ENCODE peak calls at places on chromosomes 2 and 18, in six cellular contexts. One of them, this sample, is unnamed.

GRCh38 chr2:221153226-221153625 is 418.9 kb downstream of the EPHA4 start:
- DNase-seq in uterus: no peak
- DNase-seq in mesenchymal stem cell: no peak
- DNase-seq in kidney: no peak
- DNase-seq in HepG2: no peak
- DNase-seq in left lung: no peak
- DNase-seq in this sample: no peak

GRCh38 chr2:39730685-39731302 is 48.3 kb downstream of the THUMPD2 start:
- DNase-seq in uterus: no peak
- DNase-seq in mesenchymal stem cell: peak; percentile 46
- DNase-seq in kidney: no peak
- DNase-seq in HepG2: peak; percentile 60
- DNase-seq in left lung: no peak
- DNase-seq in this sample: no peak

GRCh38 chr2:187689372-187689771 is 135.1 kb upstream of the TFPI start:
- DNase-seq in uterus: no peak
- DNase-seq in mesenchymal stem cell: peak; percentile 41
- DNase-seq in kidney: no peak
- DNase-seq in HepG2: no peak
- DNase-seq in left lung: no peak
- DNase-seq in this sample: no peak

GRCh38 chr18:49725809-49726514 is 87.4 kb downstream of the ACAA2 start:
- DNase-seq in uterus: peak; percentile 69
- DNase-seq in mesenchymal stem cell: peak; percentile 100
- DNase-seq in kidney: no peak
- DNase-seq in HepG2: peak; percentile 13
- DNase-seq in left lung: no peak
- DNase-seq in this sample: no peak

GRCh38 chr2:98771771-98772521 is 41.0 kb upstream of the MGAT4A start:
- DNase-seq in uterus: no peak
- DNase-seq in mesenchymal stem cell: no peak
- DNase-seq in kidney: no peak
- DNase-seq in HepG2: no peak
- DNase-seq in left lung: no peak
- DNase-seq in this sample: peak; percentile 88

GRCh38 chr2:7286120-7286519 is 368.9 kb downstream of the RNF144A start:
- DNase-seq in uterus: no peak
- DNase-seq in mesenchymal stem cell: no peak
- DNase-seq in kidney: no peak
- DNase-seq in HepG2: no peak
- DNase-seq in left lung: no peak
- DNase-seq in this sample: no peak

GRCh38 chr2:86566158-86566827 is 3.0 kb upstream of the CHMP3 start:
- DNase-seq in uterus: no peak
- DNase-seq in mesenchymal stem cell: no peak
- DNase-seq in kidney: no peak
- DNase-seq in HepG2: no peak
- DNase-seq in left lung: no peak
- DNase-seq in this sample: no peak

GRCh38 chr2:152198499-152198898 is 22.9 kb upstream of the STAM2 start:
- DNase-seq in uterus: no peak
- DNase-seq in mesenchymal stem cell: no peak
- DNase-seq in kidney: no peak
- DNase-seq in HepG2: peak; percentile 56
- DNase-seq in left lung: no peak
- DNase-seq in this sample: no peak

GRCh38 chr18:22827216-22827615 is 105.9 kb upstream of the RBBP8 start:
- DNase-seq in uterus: no peak
- DNase-seq in mesenchymal stem cell: peak; percentile 17
- DNase-seq in kidney: no peak
- DNase-seq in HepG2: no peak
- DNase-seq in left lung: no peak
- DNase-seq in this sample: no peak

GRCh38 chr2:22907330-22907729 is 477.6 kb upstream of the KLHL29 start:
- DNase-seq in uterus: no peak
- DNase-seq in mesenchymal stem cell: no peak
- DNase-seq in kidney: no peak
- DNase-seq in HepG2: no peak
- DNase-seq in left lung: no peak
- DNase-seq in this sample: no peak

GRCh38 chr18:79614211-79615028 is 65.2 kb upstream of the CTDP1 start:
- DNase-seq in uterus: peak; percentile 7
- DNase-seq in mesenchymal stem cell: no peak
- DNase-seq in kidney: peak; percentile 60
- DNase-seq in HepG2: no peak
- DNase-seq in left lung: peak; percentile 61
- DNase-seq in this sample: no peak

GRCh38 chr2:54388093-54388492 is 68.0 kb upstream of the SPTBN1 start:
- DNase-seq in uterus: no peak
- DNase-seq in mesenchymal stem cell: no peak
- DNase-seq in kidney: no peak
- DNase-seq in HepG2: no peak
- DNase-seq in left lung: no peak
- DNase-seq in this sample: no peak

GRCh38 chr2:241903121-241904010 is 33.8 kb downstream of the RTP5 start:
- DNase-seq in uterus: no peak
- DNase-seq in mesenchymal stem cell: no peak
- DNase-seq in kidney: peak; percentile 68
- DNase-seq in HepG2: no peak
- DNase-seq in left lung: peak; percentile 74
- DNase-seq in this sample: no peak

GRCh38 chr2:186477782-186478181 is 8.3 kb upstream of the ZC3H15 start:
- DNase-seq in uterus: no peak
- DNase-seq in mesenchymal stem cell: no peak
- DNase-seq in kidney: no peak
- DNase-seq in HepG2: no peak
- DNase-seq in left lung: no peak
- DNase-seq in this sample: no peak

GRCh38 chr2:199405241-199405640 is 52.5 kb downstream of the SATB2 start:
- DNase-seq in uterus: no peak
- DNase-seq in mesenchymal stem cell: peak; percentile 16
- DNase-seq in kidney: no peak
- DNase-seq in HepG2: peak; percentile 29
- DNase-seq in left lung: no peak
- DNase-seq in this sample: no peak

GRCh38 chr18:8765692-8766463 is 60.5 kb downstream of the MTCL1 start:
- DNase-seq in uterus: no peak
- DNase-seq in mesenchymal stem cell: peak; percentile 88
- DNase-seq in kidney: no peak
- DNase-seq in HepG2: no peak
- DNase-seq in left lung: peak; percentile 27
- DNase-seq in this sample: no peak

GRCh38 chr18:9714832-9715343 is 6.8 kb downstream of the RAB31 start:
- DNase-seq in uterus: no peak
- DNase-seq in mesenchymal stem cell: no peak
- DNase-seq in kidney: no peak
- DNase-seq in HepG2: no peak
- DNase-seq in left lung: no peak
- DNase-seq in this sample: no peak

GRCh38 chr2:45978302-45978859 is 318.8 kb upstream of the EPAS1 start:
- DNase-seq in uterus: no peak
- DNase-seq in mesenchymal stem cell: no peak
- DNase-seq in kidney: no peak
- DNase-seq in HepG2: no peak
- DNase-seq in left lung: no peak
- DNase-seq in this sample: no peak

GRCh38 chr2:44087714-44088092 is 81.0 kb upstream of the PPM1B start:
- DNase-seq in uterus: no peak
- DNase-seq in mesenchymal stem cell: peak; percentile 21
- DNase-seq in kidney: no peak
- DNase-seq in HepG2: peak; percentile 22
- DNase-seq in left lung: no peak
- DNase-seq in this sample: no peak

GRCh38 chr2:102708847-102709559 is 52.8 kb upstream of the TMEM182 start:
- DNase-seq in uterus: no peak
- DNase-seq in mesenchymal stem cell: peak; percentile 24
- DNase-seq in kidney: no peak
- DNase-seq in HepG2: peak; percentile 80
- DNase-seq in left lung: no peak
- DNase-seq in this sample: no peak

GRCh38 chr18:57366528-57367081 is 14.2 kb downstream of the ST8SIA3 start:
- DNase-seq in uterus: no peak
- DNase-seq in mesenchymal stem cell: no peak
- DNase-seq in kidney: no peak
- DNase-seq in HepG2: no peak
- DNase-seq in left lung: no peak
- DNase-seq in this sample: no peak

DNA sequence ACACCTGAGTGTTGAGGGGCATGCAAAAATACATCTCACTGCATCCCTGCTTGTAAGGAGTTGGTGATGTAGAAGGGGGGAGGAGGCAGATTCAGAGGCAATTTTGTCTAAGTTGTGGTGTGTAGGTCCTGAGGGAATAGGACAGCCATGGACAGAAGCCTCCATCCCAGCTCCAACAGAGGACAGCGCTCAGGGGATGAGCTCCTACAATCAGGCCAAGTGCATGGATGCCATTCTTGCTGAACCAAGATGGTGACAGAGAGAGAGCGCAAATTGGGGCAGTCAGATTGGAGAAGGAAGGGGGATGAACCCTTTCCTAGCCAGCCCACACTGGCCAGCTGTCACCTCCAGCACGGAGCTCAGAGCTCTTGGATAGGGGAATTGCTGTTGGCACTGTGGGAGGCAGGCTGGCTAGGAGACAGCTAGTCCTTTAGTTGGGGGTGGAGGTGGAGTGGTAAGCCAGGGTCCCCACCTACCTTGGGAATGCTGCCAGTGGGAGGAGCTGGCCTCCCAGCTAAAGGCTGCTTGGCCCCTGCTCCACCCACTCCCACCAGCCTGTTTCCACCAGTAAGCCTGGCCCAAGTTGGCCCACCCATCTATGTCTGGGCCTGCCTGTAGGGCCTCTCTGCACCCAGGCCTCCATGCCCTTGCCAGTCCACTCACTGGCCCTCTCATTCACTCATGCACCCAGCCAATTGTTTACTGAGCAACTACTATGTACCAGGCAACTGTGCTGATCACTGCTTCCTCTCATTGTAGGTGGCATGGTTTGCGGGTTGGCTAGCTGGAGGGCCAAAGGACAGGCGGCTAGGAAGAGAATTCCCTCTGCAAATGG is 2.5 kb upstream of the PER2 start:
- DNase-seq in uterus: no peak
- DNase-seq in mesenchymal stem cell: no peak
- DNase-seq in kidney: no peak
- DNase-seq in HepG2: no peak
- DNase-seq in left lung: no peak
- DNase-seq in this sample: no peak
- H3K27ac ChIP-seq in uterus: no peak overlapping the region
- H3K27ac ChIP-seq in mesenchymal stem cell: no peak overlapping the region
- H3K27ac ChIP-seq in kidney: no peak overlapping the region
- H3K27ac ChIP-seq in HepG2: no peak overlapping the region
- H3K27ac ChIP-seq in left lung: no peak overlapping the region
- H3K27ac ChIP-seq in this sample: no peak overlapping the region

DNA sequence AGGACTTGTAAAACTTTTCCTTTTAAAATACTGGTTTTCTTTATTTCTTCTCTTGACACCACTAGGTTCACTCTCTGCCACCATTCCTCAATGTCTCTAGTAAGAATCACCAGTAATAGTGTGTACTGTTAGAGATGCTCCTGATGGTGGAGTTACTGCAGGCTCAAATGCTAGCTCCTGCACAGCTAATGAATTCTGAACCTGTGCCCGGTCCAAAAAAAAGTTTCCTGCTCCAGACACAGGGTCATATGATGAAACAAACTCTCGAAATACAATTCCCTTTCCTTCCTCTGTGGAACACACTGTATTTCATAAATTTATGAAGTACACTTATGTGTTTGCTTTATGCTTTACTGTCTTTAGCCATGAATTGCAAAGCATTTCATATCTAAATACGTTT is 19.2 kb downstream of the PMS1 start:
- DNase-seq in uterus: no peak
- DNase-seq in mesenchymal stem cell: no peak
- DNase-seq in kidney: no peak
- DNase-seq in HepG2: no peak
- DNase-seq in left lung: no peak
- DNase-seq in this sample: no peak
- H3K36me3 ChIP-seq in uterus: no peaks in the 10 kb centered on the region
- H3K36me3 ChIP-seq in mesenchymal stem cell: peaks cover 62% of the 10 kb centered on the region
- H3K36me3 ChIP-seq in kidney: no peaks in the 10 kb centered on the region
- H3K36me3 ChIP-seq in HepG2: peaks cover 12% of the 10 kb centered on the region
- H3K36me3 ChIP-seq in left lung: peaks cover 17% of the 10 kb centered on the region
- H3K36me3 ChIP-seq in this sample: peaks cover 5% of the 10 kb centered on the region

GRCh38 chr2:155391613-155392012 is 693.1 kb downstream of the KCNJ3 start:
- DNase-seq in uterus: no peak
- DNase-seq in mesenchymal stem cell: no peak
- DNase-seq in kidney: no peak
- DNase-seq in HepG2: no peak
- DNase-seq in left lung: no peak
- DNase-seq in this sample: no peak

GRCh38 chr2:155389224-155389623 is 690.7 kb downstream of the KCNJ3 start:
- DNase-seq in uterus: no peak
- DNase-seq in mesenchymal stem cell: no peak
- DNase-seq in kidney: no peak
- DNase-seq in HepG2: no peak
- DNase-seq in left lung: no peak
- DNase-seq in this sample: no peak

DNA sequence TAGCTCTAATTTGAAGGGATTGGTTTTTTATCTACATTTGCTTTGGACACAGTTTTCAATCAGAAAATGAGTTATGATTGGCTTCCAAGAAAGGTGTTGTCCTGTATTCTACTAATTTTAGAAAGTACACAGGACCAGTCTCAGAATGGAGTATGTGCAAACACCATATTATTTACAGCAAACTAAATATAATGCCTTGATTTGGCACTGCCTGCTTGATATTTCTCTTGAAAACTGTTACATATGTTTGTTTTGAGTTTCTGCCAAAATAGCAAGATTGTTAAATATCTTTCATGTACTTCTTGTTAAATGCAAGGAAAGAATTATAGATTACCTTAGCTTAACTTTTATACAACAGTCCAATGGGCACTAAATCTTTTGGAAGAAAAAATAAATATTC is 694.9 kb downstream of the KCNJ3 start:
- DNase-seq in uterus: no peak
- DNase-seq in mesenchymal stem cell: no peak
- DNase-seq in kidney: no peak
- DNase-seq in HepG2: no peak
- DNase-seq in left lung: no peak
- DNase-seq in this sample: no peak
- H3K27ac ChIP-seq in uterus: no peak overlapping the region
- H3K27ac ChIP-seq in mesenchymal stem cell: no peak overlapping the region
- H3K27ac ChIP-seq in kidney: no peak overlapping the region
- H3K27ac ChIP-seq in HepG2: no peak overlapping the region
- H3K27ac ChIP-seq in left lung: no peak overlapping the region
- H3K27ac ChIP-seq in this sample: no peak overlapping the region

GRCh38 chr18:68439672-68440071 is 275.2 kb downstream of the TMX3 start:
- DNase-seq in uterus: no peak
- DNase-seq in mesenchymal stem cell: no peak
- DNase-seq in kidney: no peak
- DNase-seq in HepG2: no peak
- DNase-seq in left lung: no peak
- DNase-seq in this sample: no peak

GRCh38 chr18:68438983-68439382 is 275.9 kb downstream of the TMX3 start:
- DNase-seq in uterus: no peak
- DNase-seq in mesenchymal stem cell: peak; percentile 72
- DNase-seq in kidney: no peak
- DNase-seq in HepG2: no peak
- DNase-seq in left lung: no peak
- DNase-seq in this sample: no peak

GRCh38 chr18:68438536-68438935 is 276.4 kb downstream of the TMX3 start:
- DNase-seq in uterus: no peak
- DNase-seq in mesenchymal stem cell: no peak
- DNase-seq in kidney: no peak
- DNase-seq in HepG2: no peak
- DNase-seq in left lung: no peak
- DNase-seq in this sample: no peak

GRCh38 chr18:68441241-68441640 is 273.7 kb downstream of the TMX3 start:
- DNase-seq in uterus: no peak
- DNase-seq in mesenchymal stem cell: no peak
- DNase-seq in kidney: no peak
- DNase-seq in HepG2: no peak
- DNase-seq in left lung: no peak
- DNase-seq in this sample: no peak

GRCh38 chr18:68440433-68440832 is 274.5 kb downstream of the TMX3 start:
- DNase-seq in uterus: no peak
- DNase-seq in mesenchymal stem cell: no peak
- DNase-seq in kidney: no peak
- DNase-seq in HepG2: no peak
- DNase-seq in left lung: no peak
- DNase-seq in this sample: no peak
- H3K36me3 ChIP-seq in uterus: no peaks in the 10 kb centered on the region
- H3K36me3 ChIP-seq in mesenchymal stem cell: no peaks in the 10 kb centered on the region
- H3K36me3 ChIP-seq in kidney: no peaks in the 10 kb centered on the region
- H3K36me3 ChIP-seq in HepG2: no peaks in the 10 kb centered on the region
- H3K36me3 ChIP-seq in left lung: no peaks in the 10 kb centered on the region
- H3K36me3 ChIP-seq in this sample: no peaks in the 10 kb centered on the region